ENCODE peak calls at places on chromosomes 5 and 9, in ten cellular contexts. E is tibial nerve, B is upper lobe of right lung, V is sigmoid colon, G is GM23338, F is right lobe of liver, W is tibial artery, C is neural progenitor cell, T is uterus, K is heart right ventricle. N is an unnamed sample. For H3K4me1, the result is how much of the 10 kb centered on the place peaks cover.

GRCh38 chr5:59645380-59645779 is 248.1 kb downstream of the PDE4D start:
- DNase-seq in E (no peak), B (no peak), V (no peak), G (no peak), F (no peak), W (no peak), C (no peak), T (no peak), K (no peak), N (no peak)

GRCh38 chr5:115415143-115415491 is 118.7 kb upstream of the CCDC112 start:
- DNase-seq in E (no peak), B (peak), V (no peak), G (no peak), F (no peak), W (no peak), C (peak), T (no peak), K (peak), N (peak)

GRCh38 chr9:129109504-129109903 is 1.1 kb downstream of the CRAT start:
- DNase-seq in E (peak), B (no peak), V (peak), G (peak), F (peak), W (peak), C (peak), T (peak), K (no peak), N (no peak)

GRCh38 chr5:54867310-54867944 is 118.0 kb downstream of the ESM1 start:
- DNase-seq in E (no peak), B (no peak), V (no peak), G (peak), F (no peak), W (no peak), C (peak), T (no peak), K (no peak), N (no peak)

GRCh38 chr5:132294728-132295504 is 722 bp downstream of the SLC22A4 start:
- DNase-seq in E (no peak), B (peak), V (peak), G (peak), F (peak), W (peak), C (peak), T (peak), K (peak), N (peak)

GRCh38 chr9:100601216-100601615 is 23.3 kb downstream of the CAVIN4 start:
- DNase-seq in E (peak), B (no peak), V (no peak), G (peak), F (peak), W (no peak), C (peak), T (no peak), K (peak), N (peak)

GRCh38 chr9:131618071-131618479 is 72.8 kb downstream of the PRRT1B start:
- DNase-seq in E (peak), B (no peak), V (no peak), G (no peak), F (peak), W (no peak), C (no peak), T (peak), K (peak), N (no peak)

GRCh38 chr9:133701321-133701980 is 36.7 kb downstream of the SARDH start:
- DNase-seq in E (no peak), B (peak), V (peak), G (no peak), F (peak), W (no peak), C (no peak), T (no peak), K (no peak), N (peak)

GRCh38 chr5:1641560-1642166 is 117.9 kb upstream of the LPCAT1 start:
- DNase-seq in E (peak), B (peak), V (peak), G (peak), F (peak), W (peak), C (peak), T (peak), K (peak), N (peak)

GRCh38 chr9:127919253-127919815 is 2.5 kb upstream of the ST6GALNAC4 start:
- DNase-seq in E (peak), B (peak), V (peak), G (no peak), F (peak), W (peak), C (no peak), T (peak), K (peak), N (peak)

GRCh38 chr9:130331573-130331972 is 66.0 kb downstream of the HMCN2 start:
- DNase-seq in E (peak), B (peak), V (peak), G (peak), F (no peak), W (peak), C (peak), T (peak), K (peak), N (no peak)

GRCh38 chr9:101705135-101705661 is 33.2 kb downstream of the GRIN3A start:
- DNase-seq in E (peak), B (no peak), V (no peak), G (peak), F (peak), W (no peak), C (peak), T (no peak), K (no peak), N (no peak)

GRCh38 chr9:133787749-133788015 is 49.5 kb upstream of the SARDH start:
- DNase-seq in E (no peak), B (no peak), V (no peak), G (peak), F (no peak), W (peak), C (peak), T (no peak), K (no peak), N (peak)

GRCh38 chr5:17222679-17223078 is 5.2 kb downstream of the BASP1 start:
- DNase-seq in E (no peak), B (no peak), V (no peak), G (peak), F (no peak), W (no peak), C (peak), T (no peak), K (no peak), N (no peak)

GRCh38 chr5:133225671-133226152 is 173.9 kb downstream of the HSPA4 start:
- DNase-seq in E (no peak), B (no peak), V (peak), G (no peak), F (peak), W (no peak), C (no peak), T (no peak), K (no peak), N (no peak)

GRCh38 chr9:116234091-116234490 is 80.5 kb downstream of the PAPPA start:
- DNase-seq in E (no peak), B (no peak), V (no peak), G (no peak), F (no peak), W (no peak), C (no peak), T (peak), K (no peak), N (no peak)

GRCh38 chr5:125835293-125836172 is 587.7 kb upstream of the GRAMD2B start:
- DNase-seq in E (peak), B (peak), V (peak), G (peak), F (peak), W (no peak), C (peak), T (peak), K (peak), N (no peak)

GRCh38 chr5:138726848-138727247 is 26.4 kb upstream of the CTNNA1 start:
- DNase-seq in E (no peak), B (no peak), V (no peak), G (no peak), F (no peak), W (no peak), C (no peak), T (no peak), K (no peak), N (no peak)

GRCh38 chr5:16754621-16755020 is 137.8 kb upstream of the RETREG1 start:
- DNase-seq in E (no peak), B (no peak), V (no peak), G (peak), F (no peak), W (no peak), C (peak), T (no peak), K (no peak), N (no peak)

GRCh38 chr9:571066-571465 is 270.4 kb upstream of the DMRT1 start:
- DNase-seq in E (no peak), B (no peak), V (no peak), G (no peak), F (no peak), W (no peak), C (no peak), T (no peak), K (no peak), N (no peak)

GRCh38 chr5:170636836-170637477 is 133.1 kb downstream of the KCNIP1 start:
- DNase-seq in E (no peak), B (no peak), V (peak), G (no peak), F (no peak), W (peak), C (no peak), T (no peak), K (no peak), N (no peak)

GRCh38 chr9:34987160-34988040 is 2.1 kb upstream of the DNAJB5 start:
- DNase-seq in E (no peak), B (no peak), V (no peak), G (no peak), F (no peak), W (no peak), C (no peak), T (no peak), K (no peak), N (no peak)

GRCh38 chr9:85228111-85228855 is 513.5 kb downstream of the AGTPBP1 start:
- DNase-seq in E (no peak), B (no peak), V (no peak), G (no peak), F (no peak), W (no peak), C (no peak), T (no peak), K (no peak), N (no peak)

GRCh38 chr5:77859306-77859705 is 83.2 kb upstream of the TBCA start:
- DNase-seq in E (no peak), B (no peak), V (no peak), G (no peak), F (no peak), W (no peak), C (no peak), T (no peak), K (no peak), N (no peak)

GRCh38 chr5:146425023-146425422 is 22.1 kb upstream of the TCERG1 start:
- DNase-seq in E (no peak), B (no peak), V (no peak), G (peak), F (no peak), W (no peak), C (peak), T (no peak), K (no peak), N (no peak)

GRCh38 chr5:115394531-115394930 is 98.1 kb upstream of the CCDC112 start:
- DNase-seq in E (no peak), B (no peak), V (no peak), G (no peak), F (no peak), W (no peak), C (no peak), T (no peak), K (no peak), N (no peak)

GRCh38 chr5:108788142-108788541 is 40.4 kb downstream of the FER start:
- DNase-seq in E (no peak), B (peak), V (peak), G (no peak), F (peak), W (peak), C (no peak), T (no peak), K (peak), N (no peak)

GRCh38 chr5:61280205-61280604 is 51.9 kb upstream of the ZSWIM6 start:
- DNase-seq in E (peak), B (no peak), V (no peak), G (no peak), F (no peak), W (no peak), C (no peak), T (no peak), K (peak), N (no peak)

GRCh38 chr9:121199921-121200320 is 1.7 kb downstream of the RAB14 start:
- DNase-seq in E (no peak), B (no peak), V (no peak), G (no peak), F (no peak), W (no peak), C (no peak), T (no peak), K (no peak), N (no peak)
- H3K27ac ChIP-seq in E (no peak), B (peak), V (no peak), G (no peak), F (peak), W (no peak), C (no peak), T (no peak), K (peak), N (peak)

GRCh38 chr5:95725937-95726810 is 5.0 kb upstream of the RHOBTB3 start:
- DNase-seq in E (no peak), B (no peak), V (no peak), G (no peak), F (no peak), W (no peak), C (no peak), T (no peak), K (no peak), N (no peak)
- H3K4me1 ChIP-seq in E (under half), B (under half), V (under half), G (under half), F (under half), W (under half), C (under half), T (under half), K (half or more), N (under half)

GRCh38 chr5:35954175-35954574 is 15.8 kb upstream of the CAPSL start:
- DNase-seq in E (no peak), B (no peak), V (no peak), G (peak), F (no peak), W (no peak), C (peak), T (no peak), K (no peak), N (no peak)
- TF ChIP-seq CTCF in E (no peak), B (no peak), V (no peak), G (peak), F (no peak), W (no peak), C (no peak), T (no peak), K (no peak), N (no peak)

DNA sequence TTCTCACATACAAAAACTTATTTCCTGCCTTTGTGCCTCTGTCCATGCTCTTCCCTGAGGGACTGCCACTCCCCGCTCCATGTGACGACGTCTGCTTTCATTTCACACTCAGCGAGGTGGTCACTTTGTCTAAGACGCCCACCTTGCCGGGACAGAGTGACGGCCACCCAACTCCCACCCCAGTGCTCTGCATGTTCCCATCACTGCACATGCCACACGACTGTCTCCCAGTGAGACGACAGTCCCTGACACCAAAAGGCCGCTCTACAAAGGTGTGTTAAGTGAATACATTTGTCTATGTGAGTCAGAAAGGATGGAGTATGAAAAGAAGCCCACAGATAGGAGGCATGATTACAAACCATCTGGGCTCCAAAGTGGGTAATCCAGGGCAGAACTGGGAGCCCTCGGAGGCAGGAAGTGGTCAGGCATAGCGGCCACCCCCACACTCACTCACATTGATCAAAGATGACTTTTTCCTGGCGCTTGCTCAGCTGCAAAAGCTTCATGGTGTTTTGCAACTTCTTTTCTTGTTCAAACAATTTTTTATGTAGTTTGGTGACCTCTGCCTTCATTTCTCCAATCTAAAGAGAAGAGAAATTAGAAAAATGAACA is 185.8 kb downstream of the CDK5RAP2 start:
- DNase-seq in E (no peak), B (no peak), V (peak), G (no peak), F (peak), W (no peak), C (no peak), T (no peak), K (no peak), N (no peak)
- H3K27ac ChIP-seq in E (no peak), B (no peak), V (no peak), G (no peak), F (peak), W (no peak), C (no peak), T (no peak), K (no peak), N (no peak)

DNA sequence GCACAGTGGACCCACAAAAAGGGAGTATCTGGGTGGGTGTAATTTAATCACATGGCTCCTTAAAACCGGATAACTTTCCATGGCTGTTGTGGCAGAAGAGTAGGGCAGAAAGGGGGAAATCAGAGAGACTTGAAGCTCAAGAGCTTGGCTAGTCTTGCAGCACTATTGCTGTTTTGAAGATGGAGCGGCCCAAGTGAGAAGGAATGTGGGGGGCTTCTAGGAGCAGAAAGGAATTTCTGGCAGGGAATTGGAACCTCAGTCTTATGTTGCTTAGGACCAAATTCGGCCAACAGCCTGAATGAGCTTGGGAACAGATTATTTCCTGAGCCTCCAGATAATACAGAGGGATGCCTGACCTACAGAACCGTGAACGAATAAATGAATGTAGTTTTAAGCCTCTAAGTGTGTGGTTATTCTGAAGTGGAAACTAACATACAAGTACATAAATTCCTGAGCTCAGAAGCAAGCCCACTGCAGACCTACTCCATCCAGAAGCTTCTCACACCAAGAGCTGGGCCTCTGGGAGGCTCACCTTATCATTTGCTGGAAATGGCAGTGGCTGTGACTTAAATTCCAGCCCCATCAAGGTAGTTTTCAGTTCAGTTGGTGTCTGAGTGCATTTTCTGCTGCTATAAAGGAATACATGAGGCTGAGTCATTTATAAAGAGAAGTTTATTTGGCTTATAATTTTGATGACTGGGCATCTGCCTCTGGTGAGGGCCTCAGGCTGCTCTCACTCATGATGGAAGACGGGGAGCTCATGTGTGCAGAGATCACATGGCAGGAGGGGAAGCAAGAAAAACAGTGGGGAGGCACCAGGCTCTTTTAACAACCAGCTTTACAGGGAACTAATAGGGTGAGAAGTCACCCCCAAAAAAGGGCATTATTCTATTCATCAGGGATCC is 15.3 kb upstream of the TMEM174 start:
- DNase-seq in E (no peak), B (no peak), V (no peak), G (peak), F (no peak), W (no peak), C (peak), T (no peak), K (no peak), N (no peak)
- H3K4me1 ChIP-seq in E (under half), B (under half), V (under half), G (under half), F (under half), W (under half), C (under half), T (under half), K (under half), N (under half)

GRCh38 chr5:148730955-148731898 is 76.9 kb upstream of the HTR4 start:
- DNase-seq in E (peak), B (no peak), V (peak), G (peak), F (peak), W (peak), C (peak), T (peak), K (peak), N (peak)

GRCh38 chr5:148725675-148726074 is 71.3 kb upstream of the HTR4 start:
- DNase-seq in E (no peak), B (no peak), V (no peak), G (no peak), F (no peak), W (no peak), C (no peak), T (no peak), K (no peak), N (no peak)

GRCh38 chr5:148730272-148730954 is 76.1 kb upstream of the HTR4 start:
- DNase-seq in E (no peak), B (no peak), V (no peak), G (no peak), F (no peak), W (no peak), C (no peak), T (no peak), K (no peak), N (no peak)

GRCh38 chr5:148732692-148733091 is 78.4 kb upstream of the HTR4 start:
- DNase-seq in E (no peak), B (no peak), V (no peak), G (no peak), F (no peak), W (no peak), C (no peak), T (no peak), K (no peak), N (no peak)

DNA sequence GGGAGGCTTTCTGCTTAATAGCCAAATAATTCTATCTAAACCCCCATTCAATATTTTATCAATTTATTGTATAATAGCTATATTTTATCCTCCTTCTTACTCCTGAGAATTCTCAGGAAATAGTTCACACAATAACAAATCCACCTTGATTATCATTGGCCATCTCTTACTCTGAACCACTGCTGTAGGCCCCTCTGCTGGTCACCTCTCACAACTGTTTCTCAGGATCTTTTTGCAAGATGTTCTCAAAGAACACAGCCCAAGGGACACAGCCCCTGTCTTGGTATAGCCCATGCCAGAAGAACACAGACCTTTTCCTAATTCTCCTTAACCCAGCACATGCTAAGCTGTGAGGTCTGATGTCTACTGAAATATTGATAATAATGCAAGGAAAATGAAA is 74.9 kb upstream of the HTR4 start:
- DNase-seq in E (no peak), B (no peak), V (no peak), G (peak), F (no peak), W (no peak), C (peak), T (no peak), K (no peak), N (no peak)
- TF ChIP-seq CTCF in E (no peak), B (no peak), V (peak), G (peak), F (peak), W (no peak), C (peak), T (no peak), K (peak), N (no peak)

GRCh38 chr5:149998281-149998680 is 2.2 kb downstream of the TIGD6 start:
- DNase-seq in E (no peak), B (no peak), V (no peak), G (no peak), F (no peak), W (no peak), C (no peak), T (no peak), K (no peak), N (no peak)

GRCh38 chr5:150000990-150001659 is 586 bp downstream of the HMGXB3 start:
- DNase-seq in E (no peak), B (peak), V (peak), G (peak), F (peak), W (peak), C (peak), T (no peak), K (peak), N (peak)

GRCh38 chr5:149999866-150000260 is 591 bp downstream of the TIGD6 start:
- DNase-seq in E (no peak), B (no peak), V (no peak), G (no peak), F (no peak), W (no peak), C (no peak), T (no peak), K (no peak), N (no peak)

GRCh38 chr5:150000261-150000989 is at the start of the genes HMGXB3 and TIGD6:
- DNase-seq in E (peak), B (peak), V (peak), G (peak), F (peak), W (peak), C (peak), T (peak), K (peak), N (peak)

GRCh38 chr5:149999359-149999758 is 1.1 kb downstream of the TIGD6 start:
- DNase-seq in E (no peak), B (no peak), V (no peak), G (no peak), F (no peak), W (no peak), C (no peak), T (no peak), K (no peak), N (no peak)
- H3K27ac ChIP-seq in E (no peak), B (no peak), V (peak), G (peak), F (no peak), W (peak), C (no peak), T (peak), K (peak), N (peak)

N was measured in left lung.